ENCODE peak calls at places on chromosomes 11 and 22, in four cellular contexts. F is sciatic nerve, Y is adrenal gland, C is GM03348. R is an unnamed sample.
A peak's percentile ranks its signal among the peaks of the same experiment; 100 is the strongest.

GRCh38 chr11:119018074-119018938 is at the start of the genes RPS25 and TRAPPC4:
- DNase-seq in F (peak; percentile 97), Y (peak; percentile 96), C (peak; percentile 95), R (peak; percentile 96)

GRCh38 chr22:30396871-30397655 is at the start of gene SEC14L2:
- DNase-seq in F (peak; percentile 84), Y (peak; percentile 64), C (peak; percentile 91), R (peak; percentile 83)

GRCh38 chr11:75611823-75612222 is 49.8 kb downstream of the SERPINH1 start:
- DNase-seq in C (no peak), Y (no peak), F (no peak), R (no peak)

GRCh38 chr11:62139526-62140301 is 15.9 kb downstream of the INCENP start:
- DNase-seq in C (no peak), F (no peak), Y (no peak), R (no peak)

GRCh38 chr22:27113211-27114030 is 456.0 kb downstream of the MIAT start:
- DNase-seq in F (no peak), C (peak; percentile 91), Y (peak; percentile 87), R (peak; percentile 96)

GRCh38 chr11:6488831-6489230 is 7.5 kb downstream of the TIMM10B start:
- DNase-seq in F (no peak), C (no peak), Y (no peak), R (no peak)

GRCh38 chr22:29257751-29258181 is 10.0 kb downstream of the RHBDD3 start:
- DNase-seq in Y (no peak), F (no peak), C (no peak), R (no peak)

GRCh38 chr11:128804481-128804880 is 62.6 kb downstream of the KCNJ1 start:
- DNase-seq in C (no peak), F (no peak), Y (no peak), R (peak; percentile 38)